ENCODE peak calls at places on chromosomes 11 and 22, in seven cellular contexts. F, Z, G, M, A, B and N are unnamed samples.

GRCh38 chr11:34478845-34479663 is 34.5 kb downstream of the ELF5 start:
- DNase-seq in M (no peak), Z (no peak), B (no peak), G (no peak), F (no peak), A (no peak), N (no peak)

GRCh38 chr22:41550952-41551491 is 6.8 kb upstream of the POLR3H start:
- DNase-seq in B (no peak), A (no peak), Z (no peak), F (no peak), M (no peak), G (no peak), N (no peak)

GRCh38 chr22:49551446-49551845 is 276.2 kb downstream of the BRD1 start:
- DNase-seq in G (no peak), F (no peak), Z (no peak), A (no peak), B (no peak), M (no peak), N (no peak)

GRCh38 chr11:113147249-113147648 is 167.1 kb upstream of the TTC12 start:
- DNase-seq in Z (no peak), F (no peak), G (no peak), A (no peak), B (no peak), M (peak), N (no peak)

GRCh38 chr11:15835705-15836411 is 520.5 kb downstream of the SOX6 start:
- DNase-seq in M (no peak), F (no peak), G (no peak), Z (no peak), B (no peak), A (no peak), N (no peak)

GRCh38 chr22:43526117-43526655 is 114.4 kb downstream of the MPPED1 start:
- DNase-seq in F (no peak), A (no peak), Z (no peak), G (no peak), B (no peak), M (no peak), N (no peak)

GRCh38 chr22:49658902-49659280 is 168.8 kb downstream of the BRD1 start:
- DNase-seq in G (no peak), M (no peak), A (no peak), Z (no peak), B (no peak), F (no peak), N (no peak)

GRCh38 chr11:43554148-43554473 is 126.4 kb upstream of the HSD17B12 start:
- DNase-seq in Z (no peak), A (no peak), G (no peak), M (no peak), F (no peak), B (no peak), N (no peak)

GRCh38 chr11:17547932-17548331 is 873 bp downstream of the OTOG start:
- DNase-seq in F (no peak), M (no peak), G (no peak), Z (no peak), A (no peak), B (no peak), N (no peak)

GRCh38 chr22:30220338-30221009 is 26.1 kb downstream of the LIF start:
- DNase-seq in G (no peak), M (no peak), A (no peak), Z (no peak), B (no peak), F (no peak), N (no peak)

GRCh38 chr11:19559746-19560145 is 152.9 kb upstream of the NAV2 start:
- DNase-seq in M (no peak), G (no peak), A (no peak), B (no peak), Z (no peak), F (no peak), N (no peak)

GRCh38 chr11:117226388-117227385 is 5.2 kb downstream of the PCSK7 start:
- DNase-seq in Z (peak), M (peak), F (no peak), G (peak), A (peak), B (peak), N (peak)

GRCh38 chr22:23609983-23610781 is 21.9 kb downstream of the DRICH1 start:
- DNase-seq in B (no peak), M (no peak), F (no peak), G (no peak), A (no peak), Z (no peak), N (no peak)

GRCh38 chr11:62171261-62171723 is 18.7 kb upstream of the SCGB1D1 start:
- DNase-seq in B (peak), A (peak), F (peak), G (peak), Z (peak), M (peak), N (peak)